ENCODE peak calls at places on chromosome 21, in six cellular contexts. M is fibroblast of lung; W is astrocyte of the spinal cord; T is endothelial cell; Z is cardiac fibroblast; X is activated CD4-positive, alpha-beta T cell treated with anti-CD3 and anti-CD28 coated beads, Interleukin-2, amount 50 U/mL, for 1 hour. O is an unnamed sample.

GRCh38 chr21:36718951-36719501 is 20.1 kb downstream of the SIM2 start:
- DNase-seq in M (no peak), W (no peak), T (no peak), Z (no peak), X (no peak), O (no peak)

GRCh38 chr21:27425574-27425973 is 458.7 kb upstream of the ADAMTS5 start:
- DNase-seq in M (peak; percentile 68), W (peak; percentile 59), T (no peak), Z (peak; percentile 75), X (no peak), O (no peak)

GRCh38 chr21:45817345-45817744 is 164.2 kb upstream of the COL6A1 start:
- DNase-seq in M (no peak), W (peak; percentile 49), T (no peak), Z (no peak), X (no peak), O (no peak)

GRCh38 chr21:32403201-32403701 is 9.3 kb upstream of the EVA1C start:
- DNase-seq in M (peak; percentile 82), W (peak; percentile 69), T (peak; percentile 70), Z (peak; percentile 85), X (peak; percentile 45), O (peak; percentile 58)

GRCh38 chr21:45709696-45710268 is 66.3 kb downstream of the PCBP3 start:
- DNase-seq in M (no peak), W (no peak), T (no peak), Z (no peak), X (no peak), O (no peak)

GRCh38 chr21:45975017-45975595 is 6.5 kb upstream of the COL6A1 start:
- DNase-seq in M (no peak), W (peak; percentile 51), T (peak; percentile 9), Z (peak; percentile 48), X (no peak), O (peak; percentile 56)

GRCh38 chr21:33265664-33266049 is 510 bp upstream of the IL10RB start:
- DNase-seq in M (no peak), W (no peak), T (no peak), Z (no peak), X (peak; percentile 29), O (no peak)

GRCh38 chr21:34916446-34916845 is 132.7 kb downstream of the RUNX1 start:
- DNase-seq in M (no peak), W (no peak), T (no peak), Z (peak; percentile 56), X (no peak), O (no peak)

GRCh38 chr21:31299291-31300147 is 44.5 kb downstream of the TIAM1 start:
- DNase-seq in M (no peak), W (no peak), T (no peak), Z (no peak), X (no peak), O (no peak)

GRCh38 chr21:20882462-20883415 is 115.5 kb upstream of the NCAM2 start:
- DNase-seq in M (peak; percentile 53), W (peak; percentile 54), T (peak; percentile 53), Z (peak; percentile 42), X (no peak), O (peak; percentile 47)

GRCh38 chr21:36589352-36589971 is 109.5 kb upstream of the SIM2 start:
- DNase-seq in M (peak; percentile 54), W (no peak), T (peak; percentile 21), Z (peak; percentile 65), X (no peak), O (peak; percentile 60)

GRCh38 chr21:43361493-43362296 is 65.2 kb downstream of the SIK1 start:
- DNase-seq in M (peak; percentile 69), W (peak; percentile 57), T (no peak), Z (peak; percentile 75), X (peak; percentile 53), O (no peak)

GRCh38 chr21:45154511-45155508 is 80.4 kb downstream of the ADARB1 start:
- DNase-seq in M (peak; percentile 66), W (peak; percentile 80), T (no peak), Z (peak; percentile 83), X (peak; percentile 30), O (no peak)

GRCh38 chr21:20353351-20353750 is 644.9 kb upstream of the NCAM2 start:
- DNase-seq in M (no peak), W (no peak), T (no peak), Z (no peak), X (no peak), O (no peak)

GRCh38 chr21:44994016-44994365 is 54.2 kb downstream of the SLX9 start:
- DNase-seq in M (no peak), W (no peak), T (no peak), Z (no peak), X (no peak), O (no peak)

GRCh38 chr21:44803651-44804050 is 2.0 kb upstream of the UBE2G2 start:
- DNase-seq in M (no peak), W (no peak), T (no peak), Z (no peak), X (no peak), O (no peak)